ENCODE peak calls at places on chromosomes 16 and 17, in six cellular contexts. D, A, T, F, O and B are unnamed samples.

GRCh38 chr16:80081851-80082250 is 458.9 kb upstream of the DYNLRB2 start:
- DNase-seq in A (no peak), D (no peak), O (no peak), F (no peak), T (no peak), B (no peak)

GRCh38 chr16:10683160-10683559 is 11.6 kb downstream of the TEKT5 start:
- DNase-seq in T (peak; percentile 2), F (no peak), D (no peak), O (no peak), A (peak; percentile 72), B (no peak)

GRCh38 chr16:87657621-87658192 is 55.4 kb downstream of the JPH3 start:
- DNase-seq in D (no peak), T (no peak), A (peak; percentile 81), O (no peak), F (no peak), B (peak; percentile 42)

GRCh38 chr16:85146922-85147651 is 34.8 kb upstream of the CIBAR2 start:
- DNase-seq in D (no peak), T (no peak), F (no peak), O (no peak), A (no peak), B (no peak)

GRCh38 chr16:30472328-30472942 is at the start of gene ITGAL:
- DNase-seq in D (peak; percentile 78), F (no peak), O (no peak), A (no peak), T (no peak), B (peak; percentile 95)

GRCh38 chr16:55730115-55730514 is 74.3 kb downstream of the SLC6A2 start:
- DNase-seq in D (no peak), F (no peak), O (no peak), A (no peak), T (no peak), B (no peak)

GRCh38 chr17:67642488-67642887 is 75.2 kb upstream of the NOL11 start:
- DNase-seq in F (no peak), A (no peak), O (no peak), D (no peak), T (no peak), B (no peak)

GRCh38 chr16:23999663-24000062 is 163.9 kb downstream of the PRKCB start:
- DNase-seq in T (no peak), F (no peak), D (no peak), O (no peak), A (no peak), B (peak; percentile 58)

GRCh38 chr16:68599586-68599985 is 45.5 kb upstream of the CDH3 start:
- DNase-seq in F (no peak), T (no peak), D (no peak), O (no peak), A (peak; percentile 36), B (no peak)

GRCh38 chr16:88877564-88878289 is 11.3 kb upstream of the PABPN1L start:
- DNase-seq in O (no peak), A (no peak), D (no peak), T (no peak), F (no peak), B (no peak)

GRCh38 chr17:21161498-21162393 is 35.0 kb downstream of the DHRS7B start:
- DNase-seq in D (no peak), F (no peak), A (no peak), T (peak; percentile 95), O (peak; percentile 82), B (no peak)

GRCh38 chr17:14038206-14038605 is 31.1 kb upstream of the COX10 start:
- DNase-seq in O (peak; percentile 84), T (peak; percentile 82), D (no peak), F (no peak), A (no peak), B (no peak)

GRCh38 chr17:80236911-80237310 is 16.7 kb downstream of the SLC26A11 start:
- DNase-seq in D (no peak), A (peak; percentile 48), F (no peak), O (no peak), T (no peak), B (no peak)
- TF ChIP-seq CTCF in D (no peak), A (no peak), F (no peak), O (no peak), T (no peak), B (no peak)

GRCh38 chr17:61463068-61463980 is 11.1 kb downstream of the TBX4 start:
- DNase-seq in D (no peak), O (no peak), A (peak; percentile 67), F (no peak), T (no peak), B (no peak)
- TF ChIP-seq CTCF in D (no peak), O (no peak), A (peak; percentile 60), F (peak; percentile 16), T (no peak), B (no peak)

DNA sequence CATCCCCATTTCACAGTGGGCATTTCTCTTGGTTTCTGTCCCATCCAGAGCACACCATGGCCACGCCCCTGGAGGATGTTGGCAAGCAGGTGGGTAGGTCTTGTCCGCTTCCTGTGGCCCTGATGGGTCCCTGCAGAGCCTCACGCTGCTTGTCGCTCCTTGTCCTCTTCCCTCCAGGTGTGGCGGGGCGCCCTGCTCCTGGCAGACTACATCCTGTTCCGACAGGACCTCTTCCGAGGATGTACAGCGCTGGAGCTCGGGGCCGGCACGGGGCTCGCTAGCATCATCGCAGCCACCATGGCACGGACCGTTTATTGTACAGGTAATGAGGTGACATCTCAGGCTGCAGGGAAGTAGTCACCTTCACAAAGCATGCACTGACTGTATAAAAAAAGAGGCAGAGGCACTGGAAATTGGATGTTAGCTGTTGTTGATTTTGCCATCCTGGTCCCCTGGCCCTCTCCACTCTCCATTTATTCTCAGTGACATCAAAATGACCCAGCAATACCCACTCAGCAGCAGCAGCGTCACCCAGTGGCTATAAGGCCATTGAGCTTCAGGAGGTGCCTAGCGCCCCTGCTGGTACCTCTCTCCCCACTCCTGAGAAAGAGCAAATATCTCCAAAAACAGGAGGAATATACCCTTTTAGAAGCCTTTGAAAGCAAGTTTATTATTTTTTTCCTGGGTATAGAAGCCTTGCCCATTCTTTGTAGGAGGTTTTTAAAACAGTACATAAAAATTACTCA is 13.7 kb downstream of the METTL22 start:
- DNase-seq in O (peak; percentile 13), F (peak; percentile 31), T (peak; percentile 26), D (no peak), A (peak; percentile 87), B (no peak)
- TF ChIP-seq CTCF in O (peak; percentile 84), F (peak; percentile 71), T (peak; percentile 63), D (no peak), A (peak; percentile 99), B (no peak)

GRCh38 chr16:53024045-53024444 is 28.7 kb downstream of the CHD9NB start:
- DNase-seq in O (no peak), F (no peak), D (no peak), A (no peak), T (no peak), B (peak; percentile 19)

GRCh38 chr16:53018834-53019416 is 33.8 kb downstream of the CHD9NB start:
- DNase-seq in A (no peak), T (no peak), O (no peak), D (no peak), F (no peak), B (no peak)

GRCh38 chr16:53022374-53022773 is 30.3 kb downstream of the CHD9NB start:
- DNase-seq in D (no peak), A (peak; percentile 87), O (peak; percentile 13), F (peak; percentile 47), T (peak; percentile 67), B (peak; percentile 45)
- TF ChIP-seq CTCF in D (no peak), A (peak; percentile 93), O (peak; percentile 63), F (peak; percentile 84), T (peak; percentile 61), B (peak; percentile 56)

GRCh38 chr17:72034000-72034399 is 86.8 kb upstream of the SOX9 start:
- DNase-seq in D (no peak), F (no peak), A (no peak), T (no peak), O (no peak), B (peak; percentile 79)

GRCh38 chr17:72031219-72031906 is 89.5 kb upstream of the SOX9 start:
- DNase-seq in O (no peak), T (no peak), F (no peak), A (no peak), D (no peak), B (no peak)

GRCh38 chr17:72025113-72025512 is 95.7 kb upstream of the SOX9 start:
- DNase-seq in A (no peak), D (no peak), O (no peak), T (no peak), F (no peak), B (no peak)

GRCh38 chr17:72033311-72033710 is 87.5 kb upstream of the SOX9 start:
- DNase-seq in A (no peak), T (no peak), D (no peak), F (no peak), O (no peak), B (no peak)

DNA sequence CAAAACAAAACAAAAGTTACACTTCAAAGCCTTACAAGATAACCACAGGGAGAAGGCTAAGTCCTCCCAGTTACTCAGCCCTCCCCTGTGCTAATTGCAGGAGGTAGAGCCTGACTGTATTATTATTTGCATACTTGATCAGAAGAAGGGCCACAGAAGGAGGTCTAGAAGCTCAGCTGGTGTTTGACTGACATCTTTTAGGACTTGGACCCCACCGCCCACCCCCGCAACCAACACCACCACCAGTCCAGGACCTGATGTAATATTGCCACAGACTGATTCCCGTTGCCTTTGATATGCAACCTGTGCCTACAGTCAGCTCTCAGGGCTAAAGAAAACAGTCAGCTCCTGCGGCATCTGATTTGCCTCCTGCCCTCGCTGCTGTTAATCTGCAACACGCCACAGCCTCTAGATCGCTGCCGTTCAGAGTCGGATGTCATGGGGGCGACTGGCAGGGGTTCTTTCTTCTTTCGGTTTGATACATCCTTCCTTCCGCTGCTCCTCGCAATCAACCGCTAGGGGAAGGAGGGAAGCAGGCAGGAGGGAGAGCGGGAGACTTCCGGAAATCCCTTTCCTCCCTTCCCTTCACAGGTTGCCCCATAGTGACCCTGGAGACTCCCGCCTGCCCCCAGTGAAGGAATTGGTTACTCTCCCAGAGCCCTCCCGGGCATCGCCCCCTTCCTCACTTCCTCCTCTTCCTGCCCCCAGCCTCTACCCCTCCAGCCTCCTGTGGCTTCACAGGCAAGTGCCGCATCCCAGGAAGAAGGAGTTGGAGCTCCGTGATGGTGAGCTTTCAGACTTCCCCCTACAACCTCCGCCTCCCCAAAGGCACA is 90.5 kb upstream of the SOX9 start:
- DNase-seq in F (peak; percentile 50), O (peak; percentile 59), T (peak; percentile 28), A (peak; percentile 94), D (no peak), B (peak; percentile 83)
- TF ChIP-seq CTCF in F (peak; percentile 63), O (peak; percentile 32), T (peak; percentile 48), A (peak; percentile 45), D (no peak), B (peak; percentile 36)

GRCh38 chr17:52035336-52035915 is 123.1 kb downstream of the CA10 start:
- DNase-seq in A (no peak), D (no peak), F (no peak), O (no peak), T (no peak), B (no peak)

GRCh38 chr17:52036416-52036815 is 122.1 kb downstream of the CA10 start:
- DNase-seq in A (no peak), F (no peak), D (no peak), T (no peak), O (no peak), B (no peak)

DNA sequence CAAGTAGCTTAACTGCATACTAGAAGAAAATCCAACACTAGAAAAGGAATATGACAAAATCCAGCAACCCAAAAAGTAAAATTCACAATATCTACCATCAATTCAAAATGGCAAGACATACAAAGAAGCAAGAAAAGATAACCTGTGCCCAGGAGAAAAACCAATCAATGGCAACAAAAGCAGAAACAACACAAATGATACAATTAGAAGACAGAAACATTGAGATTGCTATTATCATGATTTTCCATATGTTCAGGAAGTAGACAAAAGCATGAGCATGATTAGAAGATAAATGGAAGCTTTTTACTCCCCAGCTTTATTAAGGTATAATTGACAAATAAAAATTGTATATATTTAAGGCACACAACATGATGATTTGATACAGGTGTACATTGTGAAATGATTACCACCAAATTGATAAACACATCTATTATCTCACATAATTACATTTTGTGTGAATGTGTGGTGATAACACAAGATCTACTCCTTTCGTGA is 117.3 kb downstream of the CA10 start:
- DNase-seq in O (no peak), A (no peak), D (no peak), F (no peak), T (no peak), B (no peak)
- TF ChIP-seq CTCF in O (no peak), A (no peak), D (no peak), F (no peak), T (no peak), B (no peak)